ENCODE peak calls at places on chromosomes 7 and 10, in four cellular contexts. K is hypothalamus, R is epithelial cell of prostate, Y is HCEC 1CT. X is an unnamed sample.

GRCh38 chr7:150402671-150403321 is 23.7 kb downstream of the ZNF775 start:
- DNase-seq in R (no peak), Y (no peak), K (no peak), X (no peak)

GRCh38 chr10:22047812-22048211 is 44.3 kb upstream of the DNAJC1 start:
- DNase-seq in Y (no peak), K (no peak), R (no peak), X (no peak)

GRCh38 chr7:17474724-17475344 is 176.4 kb downstream of the AHR start:
- DNase-seq in R (no peak), Y (no peak), K (no peak), X (no peak)

GRCh38 chr10:50874723-50875122 is 10.7 kb downstream of the A1CF start:
- DNase-seq in K (no peak), R (peak; percentile 26), Y (no peak), X (no peak)

GRCh38 chr7:103685646-103686418 is 239.8 kb upstream of the SLC26A5 start:
- DNase-seq in Y (no peak), R (no peak), K (no peak), X (no peak)

GRCh38 chr7:23600251-23600650 is 3.1 kb downstream of the CCDC126 start:
- DNase-seq in K (no peak), R (no peak), Y (no peak), X (no peak)

GRCh38 chr7:137453356-137453755 is 109.8 kb upstream of the PTN start:
- DNase-seq in Y (no peak), R (no peak), K (no peak), X (no peak)

GRCh38 chr7:35771776-35772175 is 29.1 kb upstream of the SEPTIN7 start:
- DNase-seq in R (no peak), K (no peak), Y (no peak), X (no peak)

GRCh38 chr7:2082357-2083038 is 150.2 kb downstream of the MAD1L1 start:
- DNase-seq in R (no peak), Y (no peak), K (peak; percentile 23), X (no peak)

GRCh38 chr10:108249940-108250339 is 1085.4 kb upstream of the SORCS1 start:
- DNase-seq in R (no peak), Y (no peak), K (no peak), X (no peak)

GRCh38 chr7:130369110-130369711 is 11.1 kb upstream of the CPA1 start:
- DNase-seq in K (no peak), Y (peak; percentile 92), R (peak; percentile 64), X (no peak)

GRCh38 chr7:17599733-17600685 is 301.6 kb downstream of the AHR start:
- DNase-seq in K (no peak), Y (peak; percentile 99), R (peak; percentile 96), X (no peak)

GRCh38 chr7:75534727-75535307 is 42.7 kb downstream of the SPDYE5 start:
- DNase-seq in K (no peak), Y (peak; percentile 84), R (no peak), X (peak; percentile 80)

GRCh38 chr7:75967573-75967997 is 26.8 kb downstream of the TMEM120A start:
- DNase-seq in K (no peak), Y (no peak), R (no peak), X (no peak)

GRCh38 chr7:2001601-2002442 is 230.9 kb downstream of the MAD1L1 start:
- DNase-seq in K (no peak), Y (no peak), R (no peak), X (no peak)

GRCh38 chr7:26368542-26368941 is 76.9 kb downstream of the SNX10 start:
- DNase-seq in Y (peak; percentile 25), K (no peak), R (no peak), X (no peak)

GRCh38 chr10:49008505-49009202 is 69.0 kb upstream of the LRRC18 start:
- DNase-seq in Y (no peak), K (no peak), R (no peak), X (no peak)

GRCh38 chr10:131820626-131821025 is 80.2 kb upstream of the PPP2R2D start:
- DNase-seq in Y (no peak), K (no peak), R (no peak), X (no peak)

GRCh38 chr10:69949770-69950169 is 102.9 kb upstream of the MACROH2A2 start:
- DNase-seq in K (no peak), Y (no peak), R (no peak), X (no peak)

GRCh38 chr10:89301721-89302445 is at the start of gene IFIT2:
- DNase-seq in Y (peak; percentile 84), K (no peak), R (no peak), X (peak; percentile 50)

GRCh38 chr7:116571037-116571436 is 46.2 kb downstream of the CAV1 start:
- DNase-seq in K (no peak), R (no peak), Y (peak; percentile 86), X (no peak)

GRCh38 chr7:124397134-124397533 is 364.3 kb upstream of the TMEM229A start:
- DNase-seq in K (no peak), R (no peak), Y (no peak), X (no peak)

GRCh38 chr10:20058135-20058534 is 241.9 kb downstream of the PLXDC2 start:
- DNase-seq in K (no peak), R (no peak), Y (no peak), X (no peak)

GRCh38 chr10:4241724-4242345 is 456.8 kb upstream of the KLF6 start:
- DNase-seq in K (no peak), Y (peak; percentile 96), R (no peak), X (no peak)

GRCh38 chr7:22565315-22565811 is 65.4 kb upstream of the STEAP1B start:
- DNase-seq in Y (peak; percentile 83), R (peak; percentile 79), K (no peak), X (no peak)

GRCh38 chr10:100728928-100729876 is 16.2 kb upstream of the PAX2 start:
- DNase-seq in Y (peak; percentile 23), K (no peak), R (no peak), X (no peak)

GRCh38 chr7:100693312-100694195 is 496 bp downstream of the GIGYF1 start:
- DNase-seq in Y (no peak), K (no peak), R (no peak), X (peak; percentile 34)

GRCh38 chr7:462173-463103 is 57.2 kb downstream of the PDGFA start:
- DNase-seq in R (no peak), Y (no peak), K (no peak), X (no peak)

GRCh38 chr10:80945267-80945880 is 407.7 kb downstream of the SH2D4B start:
- DNase-seq in R (no peak), Y (no peak), K (no peak), X (peak; percentile 11)

GRCh38 chr7:152760384-152761115 is 998 bp downstream of the ACTR3B start:
- DNase-seq in K (no peak), Y (peak; percentile 2), R (no peak), X (no peak)

GRCh38 chr10:98361131-98361633 is 53.8 kb downstream of the PYROXD2 start:
- DNase-seq in K (peak; percentile 63), Y (peak; percentile 94), R (peak; percentile 75), X (no peak)

GRCh38 chr10:129385600-129385999 is 81.4 kb upstream of the MGMT start:
- DNase-seq in Y (no peak), R (no peak), K (no peak), X (no peak)

GRCh38 chr10:122911889-122912484 is 1.6 kb downstream of the FAM24A start:
- DNase-seq in Y (peak; percentile 25), K (no peak), R (peak; percentile 1), X (peak; percentile 52)

GRCh38 chr7:107865956-107866775 is 24.8 kb upstream of the DLD start:
- DNase-seq in K (no peak), R (no peak), Y (peak; percentile 41), X (no peak)

GRCh38 chr10:95628786-95629185 is 27.7 kb downstream of the ALDH18A1 start:
- DNase-seq in R (no peak), K (no peak), Y (peak; percentile 5), X (no peak)

X was measured in GM13976.